ENCODE peak calls at places on chromosomes 12 and 14, in four cellular contexts. V, O, L and W are unnamed samples.

GRCh38 chr14:61927015-61927414 is 164.8 kb downstream of the SNAPC1 start:
- DNase-seq in V (no peak), O (no peak), L (no peak), W (no peak)

GRCh38 chr12:92098594-92099370 is 46.9 kb downstream of the BTG1 start:
- DNase-seq in V (no peak), O (no peak), L (no peak), W (no peak)

GRCh38 chr14:61147898-61148549 is 133.1 kb downstream of the TMEM30B start:
- DNase-seq in V (no peak), O (no peak), L (no peak), W (no peak)

GRCh38 chr12:48925218-48925871 is at the start of gene FKBP11:
- DNase-seq in V (peak), O (peak), L (peak), W (peak)

GRCh38 chr14:58659846-58660245 is 22.1 kb downstream of the DACT1 start:
- DNase-seq in V (no peak), O (no peak), L (no peak), W (no peak)

GRCh38 chr14:71711619-71712018 is 220.6 kb upstream of the RGS6 start:
- DNase-seq in V (no peak), O (no peak), L (no peak), W (no peak)

GRCh38 chr12:1350055-1350933 is 244.1 kb downstream of the FBXL14 start:
- DNase-seq in V (no peak), O (no peak), L (no peak), W (peak)

GRCh38 chr14:104559043-104559768 is 20.4 kb upstream of the C14orf180 start:
- DNase-seq in V (no peak), O (no peak), L (no peak), W (no peak)

GRCh38 chr12:108090107-108090899 is 38.8 kb upstream of the WSCD2 start:
- DNase-seq in V (no peak), O (no peak), L (no peak), W (peak)

GRCh38 chr12:7162691-7163114 is 26.8 kb upstream of the PEX5 start:
- DNase-seq in V (no peak), O (no peak), L (peak), W (peak)

GRCh38 chr14:51041853-51042252 is 53.1 kb downstream of the TRIM9 start:
- DNase-seq in V (no peak), O (no peak), L (no peak), W (peak)

GRCh38 chr14:76844223-76844622 is 18.0 kb downstream of the LRRC74A start:
- DNase-seq in V (no peak), O (no peak), L (peak), W (no peak)

GRCh38 chr12:13534645-13535398 is 338.3 kb downstream of the EMP1 start:
- DNase-seq in V (peak), O (peak), L (no peak), W (peak)

GRCh38 chr12:85872497-85873091 is 1.5 kb upstream of the NTS start:
- DNase-seq in V (peak), O (no peak), L (no peak), W (peak)

GRCh38 chr12:85405781-85406522 is 125.9 kb downstream of the ALX1 start:
- DNase-seq in V (no peak), O (no peak), L (no peak), W (no peak)

GRCh38 chr12:64608901-64609542 is 1.3 kb upstream of the RASSF3 start:
- DNase-seq in V (peak), O (peak), L (no peak), W (peak)

GRCh38 chr12:67271976-67272375 is 2.8 kb downstream of the CAND1 start:
- DNase-seq in V (no peak), O (no peak), L (no peak), W (no peak)

GRCh38 chr12:24947541-24948451 is 1.1 kb downstream of the BCAT1 start:
- DNase-seq in V (peak), O (no peak), L (no peak), W (peak)

GRCh38 chr12:120115066-120115465 is 1.5 kb downstream of the RAB35 start:
- DNase-seq in V (no peak), O (no peak), L (no peak), W (no peak)